ENCODE peak calls at places on chromosomes 5 and 9, in eight cellular contexts. One of them, this sample, is unnamed.

GRCh38 chr9:96420468-96421219 is 2.5 kb upstream of the ZNF367 start:
- DNase-seq in H7: peak; percentile 45
- DNase-seq in CD4-positive, CD25-positive, alpha-beta regulatory T cell: peak; percentile 69
- DNase-seq in mesenchymal stem cell: peak; percentile 78
- DNase-seq in CD8-positive, alpha-beta T cell: no peak
- DNase-seq in Panc1: peak; percentile 95
- DNase-seq in cardiac muscle cell: peak; percentile 94
- DNase-seq in CD8-positive, alpha-beta memory T cell: no peak
- DNase-seq in this sample: no peak

GRCh38 chr5:139764250-139764791 is 31.3 kb upstream of the PSD2 start:
- DNase-seq in CD8-positive, alpha-beta memory T cell: peak; percentile 35
- DNase-seq in CD8-positive, alpha-beta T cell: peak; percentile 30
- DNase-seq in mesenchymal stem cell: no peak
- DNase-seq in H7: peak; percentile 98
- DNase-seq in Panc1: no peak
- DNase-seq in cardiac muscle cell: no peak
- DNase-seq in CD4-positive, CD25-positive, alpha-beta regulatory T cell: no peak
- DNase-seq in this sample: no peak

GRCh38 chr9:12923472-12924009 is 148.7 kb downstream of the LURAP1L start:
- DNase-seq in cardiac muscle cell: peak; percentile 97
- DNase-seq in Panc1: no peak
- DNase-seq in CD8-positive, alpha-beta T cell: no peak
- DNase-seq in CD8-positive, alpha-beta memory T cell: no peak
- DNase-seq in H7: no peak
- DNase-seq in mesenchymal stem cell: peak; percentile 88
- DNase-seq in CD4-positive, CD25-positive, alpha-beta regulatory T cell: no peak
- DNase-seq in this sample: no peak

GRCh38 chr5:150487199-150488061 is 20.5 kb upstream of the NDST1 start:
- DNase-seq in CD8-positive, alpha-beta T cell: no peak
- DNase-seq in CD8-positive, alpha-beta memory T cell: no peak
- DNase-seq in CD4-positive, CD25-positive, alpha-beta regulatory T cell: no peak
- DNase-seq in Panc1: no peak
- DNase-seq in cardiac muscle cell: peak; percentile 36
- DNase-seq in mesenchymal stem cell: peak; percentile 79
- DNase-seq in H7: no peak
- DNase-seq in this sample: no peak

GRCh38 chr5:150513375-150514309 is 5.7 kb downstream of the NDST1 start:
- DNase-seq in cardiac muscle cell: no peak
- DNase-seq in CD8-positive, alpha-beta memory T cell: no peak
- DNase-seq in mesenchymal stem cell: no peak
- DNase-seq in H7: no peak
- DNase-seq in Panc1: no peak
- DNase-seq in CD4-positive, CD25-positive, alpha-beta regulatory T cell: no peak
- DNase-seq in CD8-positive, alpha-beta T cell: no peak
- DNase-seq in this sample: no peak

GRCh38 chr5:111229871-111230812 is 6.0 kb downstream of the CAMK4 start:
- DNase-seq in Panc1: no peak
- DNase-seq in CD4-positive, CD25-positive, alpha-beta regulatory T cell: peak; percentile 61
- DNase-seq in cardiac muscle cell: no peak
- DNase-seq in H7: no peak
- DNase-seq in mesenchymal stem cell: no peak
- DNase-seq in CD8-positive, alpha-beta T cell: no peak
- DNase-seq in CD8-positive, alpha-beta memory T cell: peak; percentile 75
- DNase-seq in this sample: no peak

GRCh38 chr5:96537386-96537785 is 104.3 kb upstream of the PCSK1 start:
- DNase-seq in CD8-positive, alpha-beta memory T cell: peak; percentile 73
- DNase-seq in CD4-positive, CD25-positive, alpha-beta regulatory T cell: peak; percentile 84
- DNase-seq in H7: no peak
- DNase-seq in mesenchymal stem cell: peak; percentile 89
- DNase-seq in Panc1: no peak
- DNase-seq in cardiac muscle cell: peak; percentile 90
- DNase-seq in CD8-positive, alpha-beta T cell: no peak
- DNase-seq in this sample: no peak

GRCh38 chr9:108185613-108186012 is 670.2 kb downstream of the ACTL7B start:
- DNase-seq in CD4-positive, CD25-positive, alpha-beta regulatory T cell: no peak
- DNase-seq in Panc1: no peak
- DNase-seq in mesenchymal stem cell: no peak
- DNase-seq in H7: no peak
- DNase-seq in cardiac muscle cell: no peak
- DNase-seq in CD8-positive, alpha-beta memory T cell: no peak
- DNase-seq in CD8-positive, alpha-beta T cell: no peak
- DNase-seq in this sample: no peak

GRCh38 chr5:73122875-73123810 is 2.8 kb downstream of the TMEM171 start:
- DNase-seq in CD8-positive, alpha-beta T cell: no peak
- DNase-seq in Panc1: no peak
- DNase-seq in mesenchymal stem cell: peak; percentile 42
- DNase-seq in H7: peak; percentile 66
- DNase-seq in CD8-positive, alpha-beta memory T cell: no peak
- DNase-seq in CD4-positive, CD25-positive, alpha-beta regulatory T cell: no peak
- DNase-seq in cardiac muscle cell: peak; percentile 83
- DNase-seq in this sample: no peak

GRCh38 chr5:133831506-133832224 is 136.8 kb downstream of the C5orf15 start:
- DNase-seq in Panc1: no peak
- DNase-seq in CD8-positive, alpha-beta memory T cell: no peak
- DNase-seq in H7: no peak
- DNase-seq in mesenchymal stem cell: peak; percentile 6
- DNase-seq in CD8-positive, alpha-beta T cell: no peak
- DNase-seq in cardiac muscle cell: peak; percentile 14
- DNase-seq in CD4-positive, CD25-positive, alpha-beta regulatory T cell: no peak
- DNase-seq in this sample: no peak

GRCh38 chr9:116096046-116096445 is 57.5 kb upstream of the PAPPA start:
- DNase-seq in CD4-positive, CD25-positive, alpha-beta regulatory T cell: no peak
- DNase-seq in CD8-positive, alpha-beta memory T cell: no peak
- DNase-seq in CD8-positive, alpha-beta T cell: no peak
- DNase-seq in H7: no peak
- DNase-seq in cardiac muscle cell: no peak
- DNase-seq in mesenchymal stem cell: no peak
- DNase-seq in Panc1: no peak
- DNase-seq in this sample: no peak

GRCh38 chr9:76571288-76572204 is 112.6 kb downstream of the GCNT1 start:
- DNase-seq in CD8-positive, alpha-beta memory T cell: no peak
- DNase-seq in CD8-positive, alpha-beta T cell: no peak
- DNase-seq in H7: peak; percentile 46
- DNase-seq in mesenchymal stem cell: no peak
- DNase-seq in Panc1: no peak
- DNase-seq in CD4-positive, CD25-positive, alpha-beta regulatory T cell: peak; percentile 16
- DNase-seq in cardiac muscle cell: peak; percentile 54
- DNase-seq in this sample: no peak

GRCh38 chr9:111730937-111731567 is 63.7 kb downstream of the SHOC1 start:
- DNase-seq in CD8-positive, alpha-beta T cell: no peak
- DNase-seq in H7: no peak
- DNase-seq in cardiac muscle cell: peak; percentile 93
- DNase-seq in mesenchymal stem cell: peak; percentile 78
- DNase-seq in Panc1: no peak
- DNase-seq in CD8-positive, alpha-beta memory T cell: no peak
- DNase-seq in CD4-positive, CD25-positive, alpha-beta regulatory T cell: no peak
- DNase-seq in this sample: no peak

GRCh38 chr9:126650404-126650804 is 36.7 kb downstream of the LMX1B start:
- DNase-seq in CD8-positive, alpha-beta memory T cell: no peak
- DNase-seq in CD8-positive, alpha-beta T cell: no peak
- DNase-seq in CD4-positive, CD25-positive, alpha-beta regulatory T cell: no peak
- DNase-seq in mesenchymal stem cell: no peak
- DNase-seq in H7: peak; percentile 76
- DNase-seq in cardiac muscle cell: no peak
- DNase-seq in Panc1: no peak
- DNase-seq in this sample: no peak

DNA sequence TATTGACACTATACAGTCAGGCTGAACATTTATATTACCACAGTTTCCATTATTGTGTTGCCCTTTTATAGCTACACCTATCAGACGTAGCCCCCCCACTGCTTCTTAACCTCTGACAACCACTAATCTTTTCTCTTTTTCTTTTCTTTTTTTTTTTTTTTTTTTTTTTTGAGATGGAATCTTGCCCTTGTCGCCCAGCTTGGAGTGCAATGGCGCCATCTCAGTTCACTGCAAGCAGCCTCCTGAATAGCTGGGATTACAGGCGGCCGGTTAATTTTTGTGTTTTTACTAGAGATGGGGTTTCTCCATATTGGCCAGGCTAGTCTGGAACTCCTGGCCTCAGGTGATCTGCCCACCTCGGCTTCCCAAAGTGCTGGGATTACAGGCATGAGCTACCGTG is 75.4 kb downstream of the UHRF2 start:
- DNase-seq in CD8-positive, alpha-beta T cell: no peak
- DNase-seq in cardiac muscle cell: no peak
- DNase-seq in CD8-positive, alpha-beta memory T cell: no peak
- DNase-seq in Panc1: no peak
- DNase-seq in H7: no peak
- DNase-seq in CD4-positive, CD25-positive, alpha-beta regulatory T cell: no peak
- DNase-seq in mesenchymal stem cell: no peak
- DNase-seq in this sample: no peak
- H3K36me3 ChIP-seq in CD8-positive, alpha-beta T cell: peaks cover 17% of the 10 kb centered on the region
- H3K36me3 ChIP-seq in cardiac muscle cell: peaks cover 7% of the 10 kb centered on the region
- H3K36me3 ChIP-seq in CD8-positive, alpha-beta memory T cell: no peaks in the 10 kb centered on the region
- H3K36me3 ChIP-seq in Panc1: no peaks in the 10 kb centered on the region
- H3K36me3 ChIP-seq in H7: no peaks in the 10 kb centered on the region
- H3K36me3 ChIP-seq in CD4-positive, CD25-positive, alpha-beta regulatory T cell: peaks cover 74% of the 10 kb centered on the region
- H3K36me3 ChIP-seq in mesenchymal stem cell: peaks cover 95% of the 10 kb centered on the region
- H3K36me3 ChIP-seq in this sample: peaks cover 38% of the 10 kb centered on the region

GRCh38 chr9:132986114-132986513 is 7.6 kb downstream of the GFI1B start:
- DNase-seq in mesenchymal stem cell: no peak
- DNase-seq in CD8-positive, alpha-beta memory T cell: no peak
- DNase-seq in CD8-positive, alpha-beta T cell: no peak
- DNase-seq in CD4-positive, CD25-positive, alpha-beta regulatory T cell: no peak
- DNase-seq in H7: peak; percentile 7
- DNase-seq in cardiac muscle cell: no peak
- DNase-seq in Panc1: no peak
- DNase-seq in this sample: no peak
- H3K27me3 ChIP-seq in mesenchymal stem cell: peaks cover 83% of the 10 kb centered on the region
- H3K27me3 ChIP-seq in CD8-positive, alpha-beta memory T cell: no peaks in the 10 kb centered on the region
- H3K27me3 ChIP-seq in CD8-positive, alpha-beta T cell: no peaks in the 10 kb centered on the region
- H3K27me3 ChIP-seq in CD4-positive, CD25-positive, alpha-beta regulatory T cell: peaks cover 8% of the 10 kb centered on the region
- H3K27me3 ChIP-seq in H7: no peaks in the 10 kb centered on the region
- H3K27me3 ChIP-seq in cardiac muscle cell: peaks cover 3% of the 10 kb centered on the region
- H3K27me3 ChIP-seq in Panc1: no peaks in the 10 kb centered on the region
- H3K27me3 ChIP-seq in this sample: no peaks in the 10 kb centered on the region

GRCh38 chr9:120857902-120858301 is 15.2 kb upstream of the PSMD5 start:
- DNase-seq in CD4-positive, CD25-positive, alpha-beta regulatory T cell: no peak
- DNase-seq in Panc1: no peak
- DNase-seq in H7: no peak
- DNase-seq in CD8-positive, alpha-beta T cell: no peak
- DNase-seq in cardiac muscle cell: no peak
- DNase-seq in mesenchymal stem cell: no peak
- DNase-seq in CD8-positive, alpha-beta memory T cell: no peak
- DNase-seq in this sample: no peak

GRCh38 chr9:120861935-120862334 is 15.1 kb downstream of the PHF19 start:
- DNase-seq in mesenchymal stem cell: no peak
- DNase-seq in CD8-positive, alpha-beta memory T cell: no peak
- DNase-seq in CD8-positive, alpha-beta T cell: no peak
- DNase-seq in cardiac muscle cell: no peak
- DNase-seq in H7: no peak
- DNase-seq in CD4-positive, CD25-positive, alpha-beta regulatory T cell: no peak
- DNase-seq in Panc1: no peak
- DNase-seq in this sample: no peak

GRCh38 chr9:120857481-120857880 is 14.8 kb upstream of the PSMD5 start:
- DNase-seq in CD4-positive, CD25-positive, alpha-beta regulatory T cell: no peak
- DNase-seq in CD8-positive, alpha-beta T cell: no peak
- DNase-seq in CD8-positive, alpha-beta memory T cell: no peak
- DNase-seq in Panc1: no peak
- DNase-seq in mesenchymal stem cell: no peak
- DNase-seq in H7: no peak
- DNase-seq in cardiac muscle cell: no peak
- DNase-seq in this sample: no peak

GRCh38 chr9:120860083-120860482 is 16.9 kb downstream of the PHF19 start:
- DNase-seq in H7: no peak
- DNase-seq in cardiac muscle cell: no peak
- DNase-seq in CD4-positive, CD25-positive, alpha-beta regulatory T cell: no peak
- DNase-seq in mesenchymal stem cell: no peak
- DNase-seq in CD8-positive, alpha-beta memory T cell: no peak
- DNase-seq in CD8-positive, alpha-beta T cell: no peak
- DNase-seq in Panc1: no peak
- DNase-seq in this sample: no peak

GRCh38 chr9:120859361-120859760 is 16.6 kb upstream of the PSMD5 start:
- DNase-seq in CD8-positive, alpha-beta T cell: no peak
- DNase-seq in CD8-positive, alpha-beta memory T cell: no peak
- DNase-seq in CD4-positive, CD25-positive, alpha-beta regulatory T cell: no peak
- DNase-seq in H7: no peak
- DNase-seq in mesenchymal stem cell: no peak
- DNase-seq in cardiac muscle cell: no peak
- DNase-seq in Panc1: no peak
- DNase-seq in this sample: no peak
- H3K36me3 ChIP-seq in CD8-positive, alpha-beta T cell: peaks cover 59% of the 10 kb centered on the region
- H3K36me3 ChIP-seq in CD8-positive, alpha-beta memory T cell: peaks cover 43% of the 10 kb centered on the region
- H3K36me3 ChIP-seq in CD4-positive, CD25-positive, alpha-beta regulatory T cell: peaks cover 72% of the 10 kb centered on the region
- H3K36me3 ChIP-seq in H7: peaks cover 23% of the 10 kb centered on the region
- H3K36me3 ChIP-seq in mesenchymal stem cell: peaks cover 61% of the 10 kb centered on the region
- H3K36me3 ChIP-seq in cardiac muscle cell: peaks cover 2% of the 10 kb centered on the region
- H3K36me3 ChIP-seq in Panc1: peaks cover 2% of the 10 kb centered on the region
- H3K36me3 ChIP-seq in this sample: peaks cover 73% of the 10 kb centered on the region

DNA sequence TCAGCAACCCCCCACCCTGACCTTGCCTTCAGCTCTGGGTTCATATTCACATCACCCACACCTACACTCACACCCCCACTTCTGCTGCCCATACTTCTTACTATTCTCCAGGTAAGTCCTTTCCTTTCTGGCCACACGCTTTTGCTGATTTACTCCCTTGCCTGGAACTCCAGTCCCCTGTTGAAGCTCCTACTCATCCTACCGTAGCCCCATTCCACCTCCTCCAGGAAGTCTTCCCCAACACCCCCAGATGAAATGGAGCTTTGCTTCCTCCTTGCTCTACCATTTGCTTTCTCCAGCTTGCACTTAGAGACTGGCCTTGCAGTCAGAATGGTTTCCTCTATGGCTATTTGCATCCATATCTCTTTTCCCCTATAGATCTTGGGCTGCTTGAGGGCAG is 182.3 kb downstream of the MELK start:
- DNase-seq in Panc1: no peak
- DNase-seq in CD8-positive, alpha-beta memory T cell: no peak
- DNase-seq in CD8-positive, alpha-beta T cell: no peak
- DNase-seq in mesenchymal stem cell: no peak
- DNase-seq in cardiac muscle cell: no peak
- DNase-seq in H7: no peak
- DNase-seq in CD4-positive, CD25-positive, alpha-beta regulatory T cell: no peak
- DNase-seq in this sample: no peak
- H3K27me3 ChIP-seq in Panc1: peaks cover 84% of the 10 kb centered on the region
- H3K27me3 ChIP-seq in CD8-positive, alpha-beta memory T cell: no peaks in the 10 kb centered on the region
- H3K27me3 ChIP-seq in CD8-positive, alpha-beta T cell: no peaks in the 10 kb centered on the region
- H3K27me3 ChIP-seq in mesenchymal stem cell: peaks cover 90% of the 10 kb centered on the region
- H3K27me3 ChIP-seq in cardiac muscle cell: peaks cover 67% of the 10 kb centered on the region
- H3K27me3 ChIP-seq in H7: no peaks in the 10 kb centered on the region
- H3K27me3 ChIP-seq in CD4-positive, CD25-positive, alpha-beta regulatory T cell: peaks cover 16% of the 10 kb centered on the region
- H3K27me3 ChIP-seq in this sample: peaks cover 8% of the 10 kb centered on the region

This sample was measured in effector memory CD4-positive, alpha-beta T cell.